ENCODE peak calls at places on chromosome 1, in ten cellular contexts. J is stimulated activated CD4-positive, alpha-beta T cell treated with anti-CD3 and anti-CD28 coated beads, Interleukin-12 subunit alpha, Interleukin-12 subunit beta, amount 100 ng/mL, for 48 hours; S is NCI-H774; P is activated CD8-positive, alpha-beta memory T cell treated with anti-CD3 and anti-CD28 coated beads for 4 hours; Q is pancreas; F is MM.1S; R is smooth muscle cell of the brain vasculature; E is stomach; Z is HT1080; I is cardiac fibroblast. N is an unnamed sample.

GRCh38 chr1:29800522-29800956 is 564.2 kb downstream of the PTPRU start:
- DNase-seq in J (no peak), S (no peak), P (no peak), Q (no peak), F (no peak), R (no peak), E (no peak), Z (no peak), I (no peak), N (no peak)

GRCh38 chr1:213678348-213678747 is 309.4 kb upstream of the PROX1 start:
- DNase-seq in J (no peak), S (no peak), P (no peak), Q (no peak), F (no peak), R (no peak), E (no peak), Z (no peak), I (no peak), N (no peak)

GRCh38 chr1:235938714-235939487 is 72.2 kb upstream of the LYST start:
- DNase-seq in J (no peak), S (no peak), P (no peak), Q (no peak), F (no peak), R (no peak), E (no peak), Z (no peak), I (no peak), N (no peak)

GRCh38 chr1:11473635-11474034 is 5.3 kb upstream of the DISP3 start:
- DNase-seq in J (no peak), S (no peak), P (no peak), Q (no peak), F (peak; percentile 52), R (no peak), E (no peak), Z (no peak), I (peak; percentile 7), N (no peak)

GRCh38 chr1:222384536-222384935 is 163.4 kb downstream of the HHIPL2 start:
- DNase-seq in J (no peak), S (no peak), P (no peak), Q (no peak), F (no peak), R (no peak), E (no peak), Z (no peak), I (peak; percentile 2), N (no peak)

GRCh38 chr1:14677291-14677690 is 78.8 kb downstream of the KAZN start:
- DNase-seq in J (no peak), S (no peak), P (no peak), Q (no peak), F (no peak), R (no peak), E (no peak), Z (no peak), I (no peak), N (no peak)

GRCh38 chr1:227317541-227318002 is 720 bp downstream of the CDC42BPA start:
- DNase-seq in J (no peak), S (peak; percentile 48), P (no peak), Q (peak; percentile 44), F (peak; percentile 47), R (no peak), E (no peak), Z (peak; percentile 69), I (peak; percentile 79), N (no peak)

GRCh38 chr1:81876901-81877750 is 76.4 kb downstream of the ADGRL2 start:
- DNase-seq in J (no peak), S (no peak), P (no peak), Q (no peak), F (no peak), R (no peak), E (no peak), Z (peak; percentile 56), I (peak; percentile 77), N (no peak)

GRCh38 chr1:3924186-3924815 is 24.2 kb upstream of the C1orf174 start:
- DNase-seq in J (no peak), S (no peak), P (no peak), Q (no peak), F (no peak), R (no peak), E (no peak), Z (no peak), I (no peak), N (no peak)

GRCh38 chr1:204201651-204202050 is 5.4 kb upstream of the KISS1 start:
- DNase-seq in J (no peak), S (no peak), P (no peak), Q (no peak), F (no peak), R (no peak), E (no peak), Z (no peak), I (no peak), N (no peak)

GRCh38 chr1:203306970-203307541 is 1.7 kb downstream of the BTG2 start:
- DNase-seq in J (no peak), S (no peak), P (no peak), Q (peak; percentile 67), F (peak; percentile 51), R (no peak), E (peak; percentile 48), Z (no peak), I (no peak), N (no peak)

GRCh38 chr1:30707412-30708360 is 15.7 kb downstream of the MATN1 start:
- DNase-seq in J (peak; percentile 56), S (peak; percentile 82), P (peak; percentile 38), Q (peak; percentile 85), F (peak; percentile 34), R (no peak), E (peak; percentile 70), Z (peak; percentile 57), I (peak; percentile 71), N (peak; percentile 33)

GRCh38 chr1:162844153-162844552 is 16.8 kb downstream of the CCDC190 start:
- DNase-seq in J (no peak), S (no peak), P (no peak), Q (no peak), F (no peak), R (no peak), E (no peak), Z (no peak), I (no peak), N (no peak)

GRCh38 chr1:8989821-8990220 is 36.4 kb downstream of the SLC2A7 start:
- DNase-seq in J (no peak), S (no peak), P (no peak), Q (no peak), F (no peak), R (no peak), E (no peak), Z (no peak), I (peak; percentile 23), N (no peak)